ENCODE peak calls at places on chromosomes 2 and 18, in five cellular contexts. P is CD8-positive, alpha-beta T cell; A is neural progenitor cell; K is amniotic stem cell; O is NB4. E is an unnamed sample.

GRCh38 chr18:36354989-36355388 is 57.5 kb downstream of the FHOD3 start:
- DNase-seq in A (no peak), O (no peak), P (no peak), K (peak), E (peak)

GRCh38 chr18:5512191-5512590 is 31.6 kb downstream of the EPB41L3 start:
- DNase-seq in O (no peak), A (no peak), K (no peak), P (no peak), E (no peak)

GRCh38 chr2:234690569-234691225 is 193.8 kb upstream of the ARL4C start:
- DNase-seq in P (no peak), O (no peak), A (peak), K (no peak), E (no peak)

GRCh38 chr2:108632748-108633147 is 86.5 kb upstream of the RANBP2 start:
- DNase-seq in A (no peak), K (no peak), P (no peak), O (no peak), E (no peak)

GRCh38 chr2:142875642-142876041 is 1.8 kb upstream of the KYNU start:
- DNase-seq in K (no peak), O (no peak), A (no peak), P (no peak), E (no peak)

GRCh38 chr2:218806346-218806978 is 24.5 kb downstream of the CYP27A1 start:
- DNase-seq in A (no peak), P (no peak), K (peak), O (peak), E (peak)

GRCh38 chr2:168212866-168213265 is 34.5 kb downstream of the STK39 start:
- DNase-seq in K (no peak), P (no peak), O (no peak), A (no peak), E (no peak)

GRCh38 chr2:182904844-182905243 is 38.4 kb upstream of the FRZB start:
- DNase-seq in O (no peak), P (no peak), A (no peak), K (no peak), E (no peak)

GRCh38 chr18:27599202-27599829 is 414.2 kb upstream of the CHST9 start:
- DNase-seq in O (peak), P (no peak), A (peak), K (peak), E (peak)

GRCh38 chr2:235171511-235172130 is 219.8 kb downstream of the SH3BP4 start:
- DNase-seq in O (no peak), A (no peak), K (peak), P (no peak), E (peak)

GRCh38 chr2:241141214-241141770 is 8.0 kb downstream of the PASK start:
- DNase-seq in P (no peak), O (no peak), K (no peak), A (no peak), E (no peak)

GRCh38 chr2:173028141-173028540 is 47.5 kb upstream of the MAP3K20 start:
- DNase-seq in K (no peak), P (no peak), A (no peak), O (no peak), E (no peak)

GRCh38 chr2:226540204-226540994 is 259.2 kb downstream of the IRS1 start:
- DNase-seq in O (no peak), K (no peak), P (no peak), A (no peak), E (no peak)

GRCh38 chr2:240933048-240933965 is 27.2 kb downstream of the CROCC2 start:
- DNase-seq in O (no peak), K (no peak), A (no peak), P (no peak), E (no peak)